ENCODE peak calls at places on chromosomes 6 and 20, in four cellular contexts. J, Z, P and I are unnamed samples.

GRCh38 chr6:42702200-42702599 is 20.2 kb downstream of the PRPH2 start:
- DNase-seq in J (peak; percentile 27), Z (no peak), P (no peak), I (no peak)

GRCh38 chr20:8837396-8837795 is 231.5 kb upstream of the PLCB4 start:
- DNase-seq in J (peak; percentile 34), Z (no peak), P (no peak), I (no peak)

GRCh38 chr6:166707045-166707444 is 80.0 kb upstream of the RPS6KA2 start:
- DNase-seq in J (peak; percentile 22), Z (peak; percentile 34), P (no peak), I (peak; percentile 45)

GRCh38 chr6:4670295-4670694 is 105.9 kb upstream of the CDYL start:
- DNase-seq in J (no peak), Z (no peak), P (no peak), I (no peak)

GRCh38 chr20:21719592-21720214 is 14.2 kb downstream of the PAX1 start:
- DNase-seq in J (peak; percentile 68), Z (no peak), P (peak; percentile 12), I (peak; percentile 65)

GRCh38 chr6:45049188-45049843 is 278.8 kb upstream of the RUNX2 start:
- DNase-seq in J (peak; percentile 61), Z (no peak), P (no peak), I (no peak)

GRCh38 chr6:145904391-145904790 is 59.8 kb downstream of the SHPRH start:
- DNase-seq in J (no peak), Z (no peak), P (peak; percentile 13), I (no peak)

GRCh38 chr6:579339-579738 is 77.6 kb downstream of the HUS1B start:
- DNase-seq in J (peak; percentile 25), Z (no peak), P (no peak), I (peak; percentile 69)

GRCh38 chr6:115323001-115323400 is 737.7 kb downstream of the FRK start:
- DNase-seq in J (no peak), Z (no peak), P (no peak), I (no peak)

GRCh38 chr6:36249536-36249935 is 20.3 kb upstream of the PNPLA1 start:
- DNase-seq in J (no peak), Z (no peak), P (no peak), I (no peak)

GRCh38 chr6:134853111-134854055 is 96.5 kb downstream of the ALDH8A1 start:
- DNase-seq in J (peak; percentile 69), Z (no peak), P (no peak), I (no peak)

GRCh38 chr6:167767715-167768107 is 59.0 kb upstream of the AFDN start:
- DNase-seq in J (no peak), Z (no peak), P (no peak), I (no peak)

GRCh38 chr6:44396968-44397367 is 9.5 kb downstream of the CDC5L start:
- DNase-seq in J (no peak), Z (no peak), P (no peak), I (no peak)

GRCh38 chr6:43965628-43966373 is 161.5 kb downstream of the MRPL14 start:
- DNase-seq in J (no peak), Z (no peak), P (no peak), I (no peak)

GRCh38 chr6:44646355-44646754 is 258.8 kb downstream of the CDC5L start:
- DNase-seq in J (no peak), Z (no peak), P (no peak), I (no peak)

GRCh38 chr6:37967651-37968050 is 148.1 kb downstream of the ZFAND3 start:
- DNase-seq in J (no peak), Z (no peak), P (no peak), I (no peak)

GRCh38 chr6:13068558-13069210 is 259.7 kb downstream of the TBC1D7 start:
- DNase-seq in J (no peak), Z (no peak), P (no peak), I (no peak)

GRCh38 chr20:25987073-25987927 is 290.6 kb upstream of the ZNF337 start:
- DNase-seq in J (no peak), Z (no peak), P (no peak), I (peak; percentile 74)

GRCh38 chr6:47251396-47251795 is 58.3 kb downstream of the TNFRSF21 start:
- DNase-seq in J (no peak), Z (no peak), P (no peak), I (no peak)

GRCh38 chr6:71531006-71531405 is 242.4 kb downstream of the OGFRL1 start:
- DNase-seq in J (no peak), Z (no peak), P (no peak), I (no peak)

GRCh38 chr6:8707956-8708772 is 272.8 kb upstream of the SLC35B3 start:
- DNase-seq in J (peak; percentile 27), Z (no peak), P (no peak), I (no peak)

GRCh38 chr6:7165736-7166296 is 58.1 kb downstream of the RREB1 start:
- DNase-seq in J (no peak), Z (no peak), P (no peak), I (no peak)

GRCh38 chr6:36432151-36432633 is 10.5 kb downstream of the PXT1 start:
- DNase-seq in J (no peak), Z (no peak), P (no peak), I (no peak)

GRCh38 chr6:87473419-87473903 is 687 bp downstream of the SLC35A1 start:
- DNase-seq in J (peak; percentile 20), Z (no peak), P (peak; percentile 12), I (no peak)

GRCh38 chr6:135180458-135181332 is at the start of gene MYB:
- DNase-seq in J (no peak), Z (no peak), P (no peak), I (peak; percentile 97)

GRCh38 chr20:7285918-7286556 is 518.6 kb downstream of the BMP2 start:
- DNase-seq in J (peak; percentile 80), Z (no peak), P (peak; percentile 12), I (peak; percentile 29)

GRCh38 chr6:111843347-111844147 is 29.7 kb downstream of the FYN start:
- DNase-seq in J (peak; percentile 49), Z (no peak), P (no peak), I (no peak)

GRCh38 chr6:2712102-2712501 is 38.6 kb downstream of the MYLK4 start:
- DNase-seq in J (no peak), Z (no peak), P (no peak), I (no peak)

GRCh38 chr6:10641494-10641893 is 52.9 kb downstream of the C6orf52 start:
- DNase-seq in J (no peak), Z (no peak), P (no peak), I (no peak)
- TF ChIP-seq TCF12 in J (no peak), Z (no peak), P (no peak), I (no peak)

GRCh38 chr20:47574616-47575401 is 73.1 kb downstream of the NCOA3 start:
- DNase-seq in J (no peak), Z (no peak), P (no peak), I (peak; percentile 62)

GRCh38 chr20:47573586-47573985 is 71.9 kb downstream of the NCOA3 start:
- DNase-seq in J (no peak), Z (no peak), P (no peak), I (no peak)

GRCh38 chr20:47577271-47577670 is 75.6 kb downstream of the NCOA3 start:
- DNase-seq in J (no peak), Z (no peak), P (no peak), I (no peak)

GRCh38 chr20:47576516-47577033 is 74.9 kb downstream of the NCOA3 start:
- DNase-seq in J (peak; percentile 97), Z (no peak), P (peak; percentile 46), I (peak; percentile 72)

DNA sequence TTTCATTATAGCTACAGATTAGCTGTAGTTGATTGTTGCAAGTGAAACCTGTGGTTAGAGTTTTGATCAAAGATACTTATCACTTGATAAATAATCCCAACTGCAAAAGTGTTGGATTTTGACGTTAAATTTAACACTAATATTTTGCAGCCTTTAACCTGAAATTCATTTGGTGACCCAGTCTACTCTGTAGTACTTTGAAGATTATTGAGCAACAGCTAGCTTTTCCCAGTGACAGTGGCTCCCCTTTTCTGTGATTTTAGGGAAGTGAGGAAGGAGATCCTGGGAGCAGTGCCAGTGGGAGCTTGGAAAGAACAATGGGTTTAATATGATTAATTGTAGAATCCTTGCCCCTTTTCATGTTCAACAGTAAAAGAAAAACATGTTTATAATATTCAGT is 76.9 kb downstream of the NCOA3 start:
- DNase-seq in J (no peak), Z (no peak), P (no peak), I (no peak)
- TF ChIP-seq TCF12 in J (no peak), Z (no peak), P (no peak), I (no peak)

DNA sequence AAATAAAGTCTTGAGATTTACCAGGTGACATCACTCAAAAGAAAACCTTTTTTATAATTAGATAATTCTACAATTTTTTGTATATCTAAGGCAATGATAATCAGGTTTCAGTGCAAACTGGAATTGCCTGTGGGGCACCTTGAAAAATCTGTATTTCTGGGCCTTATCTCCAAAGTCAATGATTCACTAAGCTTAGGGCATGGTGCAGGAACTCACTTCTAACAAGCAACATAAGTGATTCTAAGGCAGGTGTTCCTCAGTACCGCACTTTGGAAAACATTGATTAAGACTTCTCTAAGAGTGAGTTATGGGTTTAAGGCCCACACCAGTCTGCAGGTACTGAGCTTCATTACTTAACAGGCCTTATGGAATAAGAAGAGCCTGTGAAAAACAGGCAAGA is 115.3 kb downstream of the COL12A1 start:
- DNase-seq in J (no peak), Z (no peak), P (no peak), I (no peak)
- TF ChIP-seq TCF12 in J (no peak), Z (no peak), P (no peak), I (no peak)

GRCh38 chr6:149032599-149033405 is 284.7 kb upstream of the TAB2 start:
- DNase-seq in J (peak; percentile 98), Z (no peak), P (peak; percentile 92), I (peak; percentile 26)
- TF ChIP-seq TCF12 in J (no peak), Z (no peak), P (peak; percentile 64), I (peak; percentile 73)

GRCh38 chr6:29828471-29828797 is 809 bp downstream of the HLA-G start:
- DNase-seq in J (no peak), Z (no peak), P (no peak), I (no peak)
- TF ChIP-seq TCF12 in J (no peak), Z (no peak), P (no peak), I (no peak)

GRCh38 chr6:138160329-138161117 is 1.2 kb upstream of the ARFGEF3 start:
- DNase-seq in J (no peak), Z (no peak), P (no peak), I (no peak)

GRCh38 chr6:138161118-138161433 is 663 bp upstream of the ARFGEF3 start:
- DNase-seq in J (no peak), Z (no peak), P (no peak), I (no peak)

GRCh38 chr6:138155443-138155842 is 6.3 kb upstream of the ARFGEF3 start:
- DNase-seq in J (no peak), Z (no peak), P (no peak), I (no peak)

GRCh38 chr6:138159246-138159645 is 2.5 kb upstream of the ARFGEF3 start:
- DNase-seq in J (no peak), Z (no peak), P (no peak), I (no peak)

GRCh38 chr6:138157986-138158638 is 3.6 kb upstream of the ARFGEF3 start:
- DNase-seq in J (no peak), Z (no peak), P (no peak), I (no peak)
- TF ChIP-seq TCF12 in J (no peak), Z (no peak), P (no peak), I (no peak)